ENCODE peak calls at places on chromosomes 11 and 22, in four cellular contexts. V is CD8-positive, alpha-beta T cell; N is RWPE2; S is fibroblast of lung. U is an unnamed sample. For H3K27me3, the result is how much of the 10 kb centered on the place peaks cover.

GRCh38 chr22:20783844-20784723 is 10.2 kb downstream of the SERPIND1 start:
- DNase-seq in N (no peak), S (peak), V (peak), U (peak)

GRCh38 chr11:69636512-69636866 is 4.5 kb upstream of the CCND1 start:
- DNase-seq in S (peak), V (no peak), N (peak), U (no peak)

GRCh38 chr11:109972939-109973338 is 120.3 kb upstream of the ZC3H12C start:
- DNase-seq in S (no peak), V (no peak), N (no peak), U (no peak)

GRCh38 chr11:111189466-111189865 is 56.1 kb upstream of the POU2AF2 start:
- DNase-seq in N (no peak), V (no peak), S (no peak), U (no peak)

GRCh38 chr11:6586434-6587359 is 16.7 kb downstream of the RRP8 start:
- DNase-seq in N (no peak), S (no peak), V (no peak), U (peak)

GRCh38 chr22:37491106-37491505 is 4.9 kb upstream of the MFNG start:
- DNase-seq in S (no peak), N (no peak), V (no peak), U (no peak)

GRCh38 chr11:80595011-80595410 is 1154.2 kb upstream of the TENM4 start:
- DNase-seq in S (peak), V (no peak), N (no peak), U (no peak)

GRCh38 chr22:50600541-50600940 is at the start of gene MAPK8IP2:
- DNase-seq in S (no peak), V (no peak), N (no peak), U (peak)

GRCh38 chr11:2305862-2306823 is 4.3 kb downstream of the TSPAN32 start:
- DNase-seq in V (no peak), N (peak), S (peak), U (no peak)

GRCh38 chr22:37561209-37562048 is 1.1 kb downstream of the CDC42EP1 start:
- DNase-seq in S (peak), V (peak), N (peak), U (peak)

GRCh38 chr22:38951734-38952133 is 5.7 kb upstream of the APOBEC3A start:
- DNase-seq in N (no peak), V (no peak), S (no peak), U (no peak)
- H3K27me3 ChIP-seq in N (under half), V (under half), S (under half), U (under half)

GRCh38 chr22:48486163-48486957 is 1341.3 kb downstream of the BRD1 start:
- DNase-seq in N (no peak), V (no peak), S (no peak), U (no peak)

GRCh38 chr22:48490513-48491411 is 1336.9 kb downstream of the BRD1 start:
- DNase-seq in N (no peak), S (no peak), V (no peak), U (no peak)

GRCh38 chr22:48488611-48489456 is 1338.8 kb downstream of the BRD1 start:
- DNase-seq in V (no peak), N (no peak), S (no peak), U (no peak)

GRCh38 chr22:48489551-48490512 is 1337.8 kb downstream of the BRD1 start:
- DNase-seq in V (no peak), S (peak), N (no peak), U (no peak)

GRCh38 chr22:48488149-48488551 is 1339.5 kb downstream of the BRD1 start:
- DNase-seq in N (no peak), V (no peak), S (no peak), U (no peak)
- TF ChIP-seq CTCF in N (no peak), V (no peak), S (peak), U (no peak)

GRCh38 chr22:41976070-41976901 is 7.0 kb downstream of the SEPTIN3 start:
- DNase-seq in V (no peak), N (no peak), S (no peak), U (peak)

GRCh38 chr22:41974691-41975290 is 5.5 kb downstream of the SEPTIN3 start:
- DNase-seq in S (no peak), N (no peak), V (no peak), U (no peak)

GRCh38 chr22:41975299-41976069 is 6.2 kb downstream of the SEPTIN3 start:
- DNase-seq in V (no peak), S (no peak), N (no peak), U (no peak)

GRCh38 chr22:41978732-41979131 is 9.5 kb downstream of the SEPTIN3 start:
- DNase-seq in S (no peak), N (no peak), V (no peak), U (no peak)

DNA sequence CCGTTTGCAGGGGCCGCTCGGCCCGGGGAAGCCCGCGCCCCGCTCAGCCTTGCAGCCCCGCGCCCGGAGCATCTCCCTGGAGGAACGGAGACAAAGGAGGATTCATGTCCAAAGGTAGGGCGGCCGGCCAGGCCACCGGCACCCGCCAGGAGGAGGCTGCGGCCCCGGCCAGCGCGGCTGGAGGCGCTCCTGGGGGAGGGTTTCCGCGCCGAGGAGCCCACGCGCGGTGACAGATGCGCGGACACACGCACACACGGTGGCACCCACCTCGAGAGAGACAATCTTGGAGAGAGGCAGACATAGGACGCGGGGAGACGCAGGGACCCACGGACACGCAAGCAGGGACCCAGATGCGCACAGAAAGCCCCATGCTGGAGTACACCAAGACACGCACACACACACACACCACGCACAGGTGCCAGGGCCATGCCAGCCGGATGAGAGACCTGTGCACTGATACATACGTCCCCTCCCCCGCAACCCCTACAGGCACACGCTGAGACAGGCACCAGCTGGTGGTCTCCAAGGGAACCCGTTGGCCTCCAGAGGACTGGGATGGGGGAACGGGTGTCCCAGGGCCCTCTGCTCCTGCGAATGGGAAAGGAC is 7.8 kb downstream of the SEPTIN3 start:
- DNase-seq in V (no peak), N (no peak), S (no peak), U (peak)
- H3K4me3 ChIP-seq in V (peak), N (peak), S (no peak), U (peak)

DNA sequence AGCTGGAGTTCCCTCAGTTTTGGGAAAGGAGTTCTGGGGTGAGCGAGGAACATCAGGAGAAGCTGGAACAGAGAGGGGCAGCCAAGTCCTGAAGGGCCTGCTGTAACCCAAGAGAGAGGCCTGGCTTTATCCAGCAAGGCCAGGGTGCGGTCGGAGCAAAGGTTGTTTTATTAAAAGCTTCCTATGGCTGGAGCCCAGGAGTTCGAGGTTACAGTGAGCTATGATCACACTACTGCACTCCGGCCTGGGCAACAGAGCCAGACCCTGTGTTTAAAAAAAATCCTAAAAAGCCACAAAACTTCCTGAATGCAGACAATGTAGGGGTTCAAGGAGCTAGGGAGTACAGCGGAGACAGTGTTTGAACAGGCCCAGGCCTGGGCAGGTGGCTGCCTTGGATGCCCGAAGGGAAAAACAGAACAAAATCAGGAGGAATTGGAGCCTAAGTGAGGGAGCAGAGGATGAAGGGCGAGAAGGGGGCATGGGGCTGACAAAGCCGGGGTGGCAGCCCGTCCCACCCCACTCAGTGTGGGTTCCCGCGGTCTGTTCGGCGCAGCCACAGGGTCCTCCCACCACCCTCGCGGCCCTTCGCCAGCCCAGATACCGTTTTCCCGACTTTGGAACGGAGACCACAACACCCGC is 22.1 kb upstream of the MALAT1 start:
- DNase-seq in V (no peak), N (no peak), S (peak), U (no peak)
- H3K27me3 ChIP-seq in V (under half), N (under half), S (under half), U (under half)

U was measured in BE2C.